ENCODE peak calls at places on chromosomes 6 and 20, in four cellular contexts. One of them, this sample, is unnamed.

GRCh38 chr6:41027799-41028617 is 11.0 kb downstream of the UNC5CL start:
- DNase-seq in IMR-90: peak
- DNase-seq in H1: peak
- DNase-seq in mesendoderm: peak
- DNase-seq in this sample: peak

GRCh38 chr20:25045343-25045712 is 12.6 kb downstream of the ACSS1 start:
- DNase-seq in IMR-90: no peak
- DNase-seq in H1: no peak
- DNase-seq in mesendoderm: no peak
- DNase-seq in this sample: no peak

GRCh38 chr6:5214570-5215052 is 46.1 kb downstream of the LYRM4 start:
- DNase-seq in IMR-90: peak
- DNase-seq in H1: peak
- DNase-seq in mesendoderm: peak
- DNase-seq in this sample: peak

GRCh38 chr20:62707281-62707941 is 1.2 kb upstream of the NTSR1 start:
- DNase-seq in IMR-90: no peak
- DNase-seq in H1: no peak
- DNase-seq in mesendoderm: no peak
- DNase-seq in this sample: no peak

GRCh38 chr6:14110001-14110818 is 7.4 kb upstream of the CD83 start:
- DNase-seq in IMR-90: no peak
- DNase-seq in H1: no peak
- DNase-seq in mesendoderm: no peak
- DNase-seq in this sample: no peak

GRCh38 chr20:2379511-2380229 is 1.0 kb upstream of the TGM6 start:
- DNase-seq in IMR-90: no peak
- DNase-seq in H1: no peak
- DNase-seq in mesendoderm: peak
- DNase-seq in this sample: no peak

GRCh38 chr6:136446579-136447182 is 103.5 kb downstream of the MAP7 start:
- DNase-seq in IMR-90: peak
- DNase-seq in H1: no peak
- DNase-seq in mesendoderm: no peak
- DNase-seq in this sample: no peak

GRCh38 chr6:88124925-88125557 is 41.1 kb downstream of the CNR1 start:
- DNase-seq in IMR-90: no peak
- DNase-seq in H1: no peak
- DNase-seq in mesendoderm: peak
- DNase-seq in this sample: no peak

GRCh38 chr6:149864578-149865535 is 698 bp upstream of the LRP11 start:
- DNase-seq in IMR-90: peak
- DNase-seq in H1: no peak
- DNase-seq in mesendoderm: peak
- DNase-seq in this sample: no peak

GRCh38 chr20:36208257-36208656 is 28.0 kb upstream of the AAR2 start:
- DNase-seq in IMR-90: no peak
- DNase-seq in H1: no peak
- DNase-seq in mesendoderm: peak
- DNase-seq in this sample: no peak

GRCh38 chr6:161437851-161438250 is 164.0 kb upstream of the AGPAT4 start:
- DNase-seq in IMR-90: peak
- DNase-seq in H1: no peak
- DNase-seq in mesendoderm: no peak
- DNase-seq in this sample: no peak

GRCh38 chr6:2861071-2861821 is 19.6 kb upstream of the SERPINB1 start:
- DNase-seq in IMR-90: no peak
- DNase-seq in H1: no peak
- DNase-seq in mesendoderm: no peak
- DNase-seq in this sample: no peak

GRCh38 chr20:22789661-22790060 is 205.3 kb upstream of the FOXA2 start:
- DNase-seq in IMR-90: no peak
- DNase-seq in H1: no peak
- DNase-seq in mesendoderm: no peak
- DNase-seq in this sample: no peak

GRCh38 chr20:3565851-3566250 is 95.0 kb downstream of the ATRN start:
- DNase-seq in IMR-90: no peak
- DNase-seq in H1: no peak
- DNase-seq in mesendoderm: peak
- DNase-seq in this sample: no peak

GRCh38 chr6:7769702-7770101 is 43.8 kb downstream of the BMP6 start:
- DNase-seq in IMR-90: peak
- DNase-seq in H1: no peak
- DNase-seq in mesendoderm: no peak
- DNase-seq in this sample: no peak

GRCh38 chr6:155292711-155293110 is 21.6 kb downstream of the TFB1M start:
- DNase-seq in IMR-90: no peak
- DNase-seq in H1: no peak
- DNase-seq in mesendoderm: no peak
- DNase-seq in this sample: no peak

GRCh38 chr6:161476711-161477110 is 202.8 kb upstream of the AGPAT4 start:
- DNase-seq in IMR-90: no peak
- DNase-seq in H1: no peak
- DNase-seq in mesendoderm: no peak
- DNase-seq in this sample: no peak

GRCh38 chr6:14025160-14025559 is 92.4 kb upstream of the CD83 start:
- DNase-seq in IMR-90: no peak
- DNase-seq in H1: no peak
- DNase-seq in mesendoderm: no peak
- DNase-seq in this sample: no peak

GRCh38 chr20:57389695-57390603 is 1.2 kb upstream of the RBM38 start:
- DNase-seq in IMR-90: no peak
- DNase-seq in H1: peak
- DNase-seq in mesendoderm: peak
- DNase-seq in this sample: peak

GRCh38 chr20:7432612-7433011 is 507.6 kb downstream of the HAO1 start:
- DNase-seq in IMR-90: no peak
- DNase-seq in H1: no peak
- DNase-seq in mesendoderm: no peak
- DNase-seq in this sample: no peak
- H4K5ac ChIP-seq in IMR-90: no peak
- H4K5ac ChIP-seq in H1: no peak
- H4K5ac ChIP-seq in mesendoderm: no peak
- H4K5ac ChIP-seq in this sample: peak

GRCh38 chr20:32501709-32502108 is 83.4 kb downstream of the NOL4L start:
- DNase-seq in IMR-90: peak
- DNase-seq in H1: no peak
- DNase-seq in mesendoderm: no peak
- DNase-seq in this sample: no peak

GRCh38 chr20:32494498-32495216 is 90.5 kb downstream of the NOL4L start:
- DNase-seq in IMR-90: no peak
- DNase-seq in H1: no peak
- DNase-seq in mesendoderm: no peak
- DNase-seq in this sample: peak

GRCh38 chr20:32495949-32496348 is 89.2 kb downstream of the NOL4L start:
- DNase-seq in IMR-90: no peak
- DNase-seq in H1: no peak
- DNase-seq in mesendoderm: no peak
- DNase-seq in this sample: no peak

GRCh38 chr20:32495217-32495565 is 89.9 kb downstream of the NOL4L start:
- DNase-seq in IMR-90: no peak
- DNase-seq in H1: no peak
- DNase-seq in mesendoderm: peak
- DNase-seq in this sample: peak

GRCh38 chr20:32497589-32498224 is 87.4 kb downstream of the NOL4L start:
- DNase-seq in IMR-90: no peak
- DNase-seq in H1: no peak
- DNase-seq in mesendoderm: peak
- DNase-seq in this sample: peak
- H3K4ac ChIP-seq in IMR-90: peak
- H3K4ac ChIP-seq in H1: no peak
- H3K4ac ChIP-seq in mesendoderm: no peak
- H3K4ac ChIP-seq in this sample: no peak

GRCh38 chr6:56766806-56767178 is 124.1 kb upstream of the DST start:
- DNase-seq in IMR-90: peak
- DNase-seq in H1: no peak
- DNase-seq in mesendoderm: no peak
- DNase-seq in this sample: no peak

GRCh38 chr6:56767435-56767834 is 124.7 kb upstream of the DST start:
- DNase-seq in IMR-90: no peak
- DNase-seq in H1: no peak
- DNase-seq in mesendoderm: no peak
- DNase-seq in this sample: no peak

GRCh38 chr6:56766139-56766805 is 123.6 kb upstream of the DST start:
- DNase-seq in IMR-90: no peak
- DNase-seq in H1: no peak
- DNase-seq in mesendoderm: no peak
- DNase-seq in this sample: no peak

GRCh38 chr6:56764081-56764566 is 121.4 kb upstream of the DST start:
- DNase-seq in IMR-90: peak
- DNase-seq in H1: no peak
- DNase-seq in mesendoderm: peak
- DNase-seq in this sample: peak

GRCh38 chr6:56765494-56765893 is 122.8 kb upstream of the DST start:
- DNase-seq in IMR-90: no peak
- DNase-seq in H1: no peak
- DNase-seq in mesendoderm: no peak
- DNase-seq in this sample: no peak
- H2BK120ac ChIP-seq in IMR-90: no peak
- H2BK120ac ChIP-seq in H1: no peak
- H2BK120ac ChIP-seq in mesendoderm: no peak
- H2BK120ac ChIP-seq in this sample: no peak

DNA sequence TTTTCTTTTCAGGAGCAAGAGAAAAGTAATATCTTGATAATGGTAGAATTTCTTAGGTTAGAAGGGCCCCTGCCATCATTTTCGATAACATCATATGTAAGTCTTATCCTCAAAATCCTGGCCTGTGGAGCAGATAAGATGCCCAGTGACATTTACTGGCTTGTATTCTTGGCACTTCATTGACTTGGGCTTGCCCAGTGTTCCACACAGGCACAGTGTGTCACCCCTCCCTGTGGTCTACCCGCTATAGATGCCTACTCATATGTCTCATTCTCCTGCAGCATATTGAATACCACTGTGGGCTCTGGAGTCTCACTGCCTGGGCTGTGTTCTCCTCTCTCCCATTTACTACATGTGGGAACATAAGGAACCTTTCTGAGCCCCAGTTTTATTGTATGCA is 105.0 kb downstream of the GRM1 start:
- DNase-seq in IMR-90: no peak
- DNase-seq in H1: no peak
- DNase-seq in mesendoderm: no peak
- DNase-seq in this sample: no peak
- H4K5ac ChIP-seq in IMR-90: no peak
- H4K5ac ChIP-seq in H1: no peak
- H4K5ac ChIP-seq in mesendoderm: no peak
- H4K5ac ChIP-seq in this sample: no peak

GRCh38 chr6:92762414-92763374 is 656.7 kb downstream of the EPHA7 start:
- DNase-seq in IMR-90: peak
- DNase-seq in H1: no peak
- DNase-seq in mesendoderm: no peak
- DNase-seq in this sample: no peak
- H3K4ac ChIP-seq in IMR-90: no peak
- H3K4ac ChIP-seq in H1: no peak
- H3K4ac ChIP-seq in mesendoderm: no peak
- H3K4ac ChIP-seq in this sample: no peak

GRCh38 chr6:33248643-33248931 is 23.1 kb downstream of the VPS52 start:
- DNase-seq in IMR-90: no peak
- DNase-seq in H1: no peak
- DNase-seq in mesendoderm: no peak
- DNase-seq in this sample: no peak
- H2BK120ac ChIP-seq in IMR-90: peak
- H2BK120ac ChIP-seq in H1: no peak
- H2BK120ac ChIP-seq in mesendoderm: no peak
- H2BK120ac ChIP-seq in this sample: no peak

This sample was measured in H9.